ENCODE peak calls at places on chromosomes 12 and 14, in six cellular contexts. Z is stimulated activated CD4-positive, alpha-beta T cell treated with anti-CD3 and anti-CD28 coated beads, Interleukin-1b, Interleukin-23, amount 100 ng/mL, for 1 hour; O is stimulated activated naive CD8-positive, alpha-beta T cell treated with anti-CD3 and anti-CD28 coated beads, Interleukin-15, amount 100 ng/mL, for 72 hours; D is NCI-H1092; F is EL; X is T-helper 2 cell. H is an unnamed sample.

GRCh38 chr12:79934309-79935020 is 432 bp downstream of the PPP1R12A start:
- DNase-seq in F (peak), Z (peak), D (no peak), X (peak), O (no peak), H (no peak)

GRCh38 chr12:3341594-3341993 is 149.4 kb upstream of the PRMT8 start:
- DNase-seq in F (no peak), X (no peak), O (no peak), D (peak), Z (no peak), H (no peak)

GRCh38 chr12:4106617-4107016 is 166.9 kb upstream of the CCND2 start:
- DNase-seq in X (no peak), D (no peak), O (peak), F (no peak), Z (no peak), H (no peak)

GRCh38 chr14:90388982-90389381 is 7.8 kb upstream of the CALM1 start:
- DNase-seq in F (no peak), D (no peak), Z (no peak), X (no peak), O (no peak), H (no peak)

GRCh38 chr12:11752403-11753150 is 103.1 kb downstream of the ETV6 start:
- DNase-seq in D (no peak), O (no peak), Z (no peak), F (no peak), X (no peak), H (no peak)

GRCh38 chr12:122276242-122276641 is 9.9 kb upstream of the VPS33A start:
- DNase-seq in F (no peak), O (no peak), X (no peak), D (no peak), Z (no peak), H (no peak)

GRCh38 chr12:32884962-32885361 is 11.6 kb downstream of the PKP2 start:
- DNase-seq in O (no peak), X (no peak), Z (no peak), F (no peak), D (no peak), H (no peak)

GRCh38 chr14:73245401-73246325 is 8.4 kb downstream of the PAPLN start:
- DNase-seq in D (no peak), X (no peak), O (peak), F (peak), Z (no peak), H (no peak)

GRCh38 chr14:35365130-35366047 is 39.2 kb downstream of the NFKBIA start:
- DNase-seq in D (no peak), Z (peak), X (no peak), O (peak), F (peak), H (no peak)

GRCh38 chr12:121610239-121611149 is 15.8 kb upstream of the ORAI1 start:
- DNase-seq in F (peak), O (no peak), X (no peak), Z (no peak), D (no peak), H (no peak)

GRCh38 chr14:74609721-74610120 is 2.3 kb downstream of the LTBP2 start:
- DNase-seq in D (no peak), X (no peak), F (no peak), O (no peak), Z (no peak), H (no peak)

GRCh38 chr12:120376890-120377572 is 8.1 kb upstream of the MSI1 start:
- DNase-seq in D (no peak), X (no peak), F (no peak), Z (no peak), O (no peak), H (no peak)

GRCh38 chr12:47803196-47803875 is 16.4 kb downstream of the HDAC7 start:
- DNase-seq in X (no peak), Z (no peak), O (no peak), F (no peak), D (no peak), H (no peak)

GRCh38 chr12:86683568-86683991 is 427.4 kb upstream of the MGAT4C start:
- DNase-seq in F (peak), D (no peak), O (no peak), X (no peak), Z (no peak), H (no peak)

GRCh38 chr12:90939382-90939781 is 15.6 kb downstream of the CCER1 start:
- DNase-seq in F (peak), O (no peak), D (no peak), Z (no peak), X (no peak), H (no peak)

GRCh38 chr12:44317651-44318126 is 481.8 kb downstream of the TMEM117 start:
- DNase-seq in D (peak), F (peak), X (no peak), Z (no peak), O (peak), H (no peak)

GRCh38 chr14:58792421-58792820 is 154.7 kb downstream of the DACT1 start:
- DNase-seq in Z (no peak), X (no peak), D (no peak), F (no peak), O (no peak), H (no peak)

GRCh38 chr12:23303821-23304220 is 645.6 kb downstream of the SOX5 start:
- DNase-seq in Z (no peak), D (no peak), X (no peak), O (no peak), F (no peak), H (no peak)

GRCh38 chr12:8661751-8662150 is 875 bp downstream of the MFAP5 start:
- DNase-seq in X (no peak), O (no peak), D (no peak), Z (no peak), F (no peak), H (no peak)

GRCh38 chr14:21087294-21088091 is 11.0 kb downstream of the ZNF219 start:
- DNase-seq in D (no peak), Z (no peak), O (no peak), F (peak), X (peak), H (peak)

GRCh38 chr12:117192057-117192456 is 1.8 kb upstream of the FBXO21 start:
- DNase-seq in D (no peak), F (no peak), O (no peak), Z (no peak), X (no peak), H (no peak)

GRCh38 chr12:6688543-6688999 is 604 bp downstream of the ZNF384 start:
- DNase-seq in O (peak), X (peak), Z (no peak), F (no peak), D (no peak), H (no peak)

H was measured in cerebellar nuclear complex.